ENCODE peak calls at places on chromosomes 7 and 10, in eight cellular contexts. L is H1, C is A549, W is HCT116, Q is GM12878, E is SK-N-SH, P is HepG2, G is K562. H is an unnamed sample.

GRCh38 chr10:75772153-75772887 is 340.9 kb downstream of the LRMDA start:
- DNase-seq in L (no peak), C (no peak), W (no peak), Q (no peak), E (no peak), P (no peak), G (no peak), H (no peak)

GRCh38 chr10:69385454-69386350 is 31.0 kb downstream of the TACR2 start:
- DNase-seq in L (no peak), C (no peak), W (no peak), Q (no peak), E (no peak), P (peak), G (no peak), H (no peak)

GRCh38 chr10:64115913-64116643 is 594.9 kb downstream of the REEP3 start:
- DNase-seq in L (no peak), C (peak), W (no peak), Q (no peak), E (peak), P (no peak), G (peak), H (peak)

GRCh38 chr7:137975768-137976167 is 26.1 kb downstream of the CREB3L2 start:
- DNase-seq in L (no peak), C (no peak), W (no peak), Q (no peak), E (no peak), P (no peak), G (no peak), H (no peak)

GRCh38 chr10:137031-137430 is 1.8 kb downstream of the ZMYND11 start:
- DNase-seq in L (no peak), C (peak), W (peak), Q (no peak), E (peak), P (peak), G (peak), H (peak)

GRCh38 chr7:98831641-98832221 is 38.1 kb downstream of the TMEM130 start:
- DNase-seq in L (no peak), C (no peak), W (no peak), Q (no peak), E (peak), P (peak), G (peak), H (peak)

GRCh38 chr7:155919400-155920067 is 107.3 kb upstream of the SHH start:
- DNase-seq in L (no peak), C (peak), W (no peak), Q (no peak), E (no peak), P (no peak), G (no peak), H (no peak)

GRCh38 chr7:116588641-116589594 is 64.1 kb downstream of the CAV1 start:
- DNase-seq in L (no peak), C (peak), W (peak), Q (no peak), E (peak), P (peak), G (peak), H (peak)

GRCh38 chr10:47206449-47207279 is 93.3 kb upstream of the GDF10 start:
- DNase-seq in L (no peak), C (no peak), W (no peak), Q (no peak), E (no peak), P (no peak), G (no peak), H (no peak)

GRCh38 chr7:40572810-40573470 is 438.1 kb downstream of the SUGCT start:
- DNase-seq in L (no peak), C (no peak), W (no peak), Q (no peak), E (no peak), P (no peak), G (no peak), H (no peak)

GRCh38 chr10:3125527-3126170 is 46.9 kb downstream of the PITRM1 start:
- DNase-seq in L (no peak), C (no peak), W (no peak), Q (no peak), E (no peak), P (no peak), G (no peak), H (no peak)

GRCh38 chr7:139708541-139708940 is 69.3 kb downstream of the HIPK2 start:
- DNase-seq in L (no peak), C (no peak), W (no peak), Q (peak), E (no peak), P (no peak), G (no peak), H (no peak)

GRCh38 chr7:100561491-100562194 is 12.1 kb downstream of the SAP25 start:
- DNase-seq in L (no peak), C (no peak), W (no peak), Q (no peak), E (no peak), P (no peak), G (no peak), H (no peak)

GRCh38 chr7:142385528-142386340 is 127.9 kb upstream of the PRSS58 start:
- DNase-seq in L (no peak), C (peak), W (peak), Q (peak), E (peak), P (peak), G (peak), H (peak)

GRCh38 chr10:114507449-114507848 is 103.1 kb upstream of the AFAP1L2 start:
- DNase-seq in L (no peak), C (no peak), W (no peak), Q (no peak), E (no peak), P (no peak), G (no peak), H (peak)

GRCh38 chr10:12819656-12820055 is 181.9 kb downstream of the CCDC3 start:
- DNase-seq in L (no peak), C (no peak), W (no peak), Q (no peak), E (no peak), P (no peak), G (no peak), H (no peak)

GRCh38 chr10:70399177-70399576 is 4.8 kb upstream of the EIF4EBP2 start:
- DNase-seq in L (no peak), C (no peak), W (no peak), Q (no peak), E (no peak), P (no peak), G (no peak), H (no peak)

GRCh38 chr10:76902949-76903348 is 734.7 kb downstream of the KCNMA1 start:
- DNase-seq in L (peak), C (no peak), W (peak), Q (no peak), E (peak), P (no peak), G (peak), H (no peak)

GRCh38 chr10:102633282-102633681 is 11.0 kb upstream of the TRIM8 start:
- DNase-seq in L (no peak), C (no peak), W (no peak), Q (no peak), E (no peak), P (no peak), G (no peak), H (peak)

GRCh38 chr10:80477813-80478212 is 23.7 kb downstream of the TSPAN14 start:
- DNase-seq in L (no peak), C (peak), W (peak), Q (no peak), E (no peak), P (no peak), G (peak), H (peak)

GRCh38 chr10:61890430-61890829 is 11.1 kb upstream of the ARID5B start:
- DNase-seq in L (no peak), C (no peak), W (no peak), Q (no peak), E (no peak), P (no peak), G (no peak), H (no peak)

GRCh38 chr7:20280475-20281351 is 50.0 kb upstream of the ITGB8 start:
- DNase-seq in L (no peak), C (no peak), W (no peak), Q (no peak), E (peak), P (no peak), G (no peak), H (peak)

GRCh38 chr7:42720871-42721835 is 190.7 kb downstream of the C7orf25 start:
- DNase-seq in L (no peak), C (no peak), W (no peak), Q (no peak), E (no peak), P (no peak), G (no peak), H (no peak)

GRCh38 chr7:123569352-123569999 is 11.9 kb upstream of the NDUFA5 start:
- DNase-seq in L (no peak), C (no peak), W (no peak), Q (no peak), E (no peak), P (no peak), G (no peak), H (peak)

GRCh38 chr10:108090476-108091215 is 926.1 kb upstream of the SORCS1 start:
- DNase-seq in L (no peak), C (no peak), W (no peak), Q (no peak), E (no peak), P (no peak), G (no peak), H (no peak)

GRCh38 chr10:61142987-61143386 is 199.0 kb upstream of the RHOBTB1 start:
- DNase-seq in L (no peak), C (no peak), W (no peak), Q (no peak), E (no peak), P (no peak), G (no peak), H (no peak)

GRCh38 chr7:2018786-2019692 is 213.7 kb downstream of the MAD1L1 start:
- DNase-seq in L (no peak), C (no peak), W (no peak), Q (no peak), E (peak), P (no peak), G (peak), H (peak)

GRCh38 chr10:125144693-125145623 is 15.4 kb downstream of the CTBP2 start:
- DNase-seq in L (no peak), C (peak), W (peak), Q (no peak), E (peak), P (no peak), G (peak), H (no peak)

GRCh38 chr7:3399858-3400257 is 98.8 kb downstream of the SDK1 start:
- DNase-seq in L (peak), C (peak), W (peak), Q (no peak), E (no peak), P (peak), G (no peak), H (peak)

GRCh38 chr10:35572583-35572982 is 32.6 kb upstream of the GJD4 start:
- DNase-seq in L (no peak), C (no peak), W (no peak), Q (no peak), E (no peak), P (no peak), G (no peak), H (no peak)

GRCh38 chr7:23469150-23469960 is 936 bp downstream of the IGF2BP3 start:
- DNase-seq in L (no peak), C (no peak), W (no peak), Q (no peak), E (peak), P (no peak), G (peak), H (peak)

GRCh38 chr10:101140084-101140949 is 9.2 kb downstream of the TLX1 start:
- DNase-seq in L (no peak), C (no peak), W (no peak), Q (no peak), E (peak), P (no peak), G (no peak), H (no peak)

GRCh38 chr7:48097511-48098231 is 8.6 kb downstream of the UPP1 start:
- DNase-seq in L (no peak), C (no peak), W (no peak), Q (no peak), E (no peak), P (no peak), G (no peak), H (peak)

GRCh38 chr7:11458736-11459483 is 373.1 kb downstream of the THSD7A start:
- DNase-seq in L (no peak), C (peak), W (no peak), Q (no peak), E (no peak), P (no peak), G (no peak), H (peak)

GRCh38 chr7:11452491-11452890 is 379.5 kb downstream of the THSD7A start:
- DNase-seq in L (no peak), C (no peak), W (no peak), Q (no peak), E (no peak), P (no peak), G (no peak), H (no peak)

GRCh38 chr7:11457419-11457818 is 374.6 kb downstream of the THSD7A start:
- DNase-seq in L (no peak), C (no peak), W (no peak), Q (no peak), E (peak), P (no peak), G (no peak), H (no peak)

GRCh38 chr7:11461999-11462398 is 370.0 kb downstream of the THSD7A start:
- DNase-seq in L (no peak), C (no peak), W (no peak), Q (no peak), E (no peak), P (no peak), G (no peak), H (no peak)

DNA sequence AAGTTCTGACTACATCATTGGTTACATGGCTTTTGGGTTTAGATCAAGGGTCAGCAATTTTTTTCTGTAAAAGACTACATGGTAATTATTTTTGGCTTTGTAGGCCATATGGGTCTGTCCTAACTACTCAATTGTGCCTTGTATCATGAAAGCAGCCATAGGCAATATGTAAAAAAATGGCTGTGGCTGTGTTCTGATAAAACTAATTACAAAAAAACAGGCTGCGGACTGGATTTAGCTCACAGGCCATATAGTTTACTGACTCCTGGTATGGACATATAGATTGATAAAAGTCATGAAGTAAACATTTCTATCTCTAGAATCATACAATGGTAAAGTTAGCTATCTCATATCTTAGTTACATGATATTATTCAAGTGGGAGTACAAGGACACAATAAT is 375.4 kb downstream of the THSD7A start:
- DNase-seq in L (no peak), C (no peak), W (no peak), Q (no peak), E (no peak), P (no peak), G (no peak), H (no peak)
- TF ChIP-seq MAX in L (no peak), C (no peak), W (no peak), Q (no peak), E (no peak), P (no peak), G (no peak), H (no peak)

DNA sequence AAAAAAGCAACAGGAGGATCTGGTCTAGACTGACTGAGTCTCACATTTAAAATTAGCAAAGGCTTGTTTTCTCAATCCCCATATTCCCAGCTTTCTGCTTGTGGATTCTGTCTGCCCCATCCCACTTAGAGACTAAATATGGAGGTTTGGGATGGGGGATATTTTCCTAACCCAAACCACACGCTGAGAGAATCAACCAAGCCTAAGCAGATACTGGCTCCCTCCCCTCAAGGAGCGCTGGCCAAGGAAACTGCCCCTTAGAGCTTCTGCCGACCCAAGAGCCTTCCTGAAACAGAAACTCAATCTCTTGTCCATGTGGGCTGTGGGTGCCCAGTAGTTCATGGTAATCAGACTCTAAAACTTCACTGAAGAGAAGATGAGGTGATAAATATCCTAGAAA is 3.9 kb downstream of the FFAR4 start:
- DNase-seq in L (no peak), C (no peak), W (no peak), Q (no peak), E (no peak), P (no peak), G (no peak), H (no peak)
- H3K4me2 ChIP-seq in L (no peak), C (no peak), W (no peak), Q (no peak), E (no peak), P (no peak), G (no peak), H (no peak)

GRCh38 chr7:78438433-78438832 is 639.9 kb downstream of the PHTF2 start:
- DNase-seq in L (no peak), C (no peak), W (no peak), Q (no peak), E (no peak), P (no peak), G (no peak), H (no peak)

GRCh38 chr7:78435355-78435754 is 636.8 kb downstream of the PHTF2 start:
- DNase-seq in L (no peak), C (no peak), W (no peak), Q (no peak), E (no peak), P (no peak), G (no peak), H (no peak)

GRCh38 chr7:78433421-78433820 is 634.8 kb downstream of the PHTF2 start:
- DNase-seq in L (no peak), C (no peak), W (no peak), Q (no peak), E (no peak), P (no peak), G (no peak), H (no peak)

GRCh38 chr7:78434281-78434680 is 635.7 kb downstream of the PHTF2 start:
- DNase-seq in L (no peak), C (no peak), W (no peak), Q (no peak), E (no peak), P (no peak), G (no peak), H (no peak)

GRCh38 chr7:78437118-78437517 is 638.5 kb downstream of the PHTF2 start:
- DNase-seq in L (no peak), C (no peak), W (no peak), Q (no peak), E (no peak), P (peak), G (no peak), H (no peak)
- TF ChIP-seq MAX in L (no peak), C (no peak), W (no peak), Q (no peak), E (peak), P (no peak), G (no peak), H (no peak)

GRCh38 chr10:116707981-116708380 is 34.4 kb downstream of the HSPA12A start:
- DNase-seq in L (no peak), C (no peak), W (no peak), Q (no peak), E (no peak), P (no peak), G (no peak), H (no peak)
- H3K4me2 ChIP-seq in L (no peak), C (no peak), W (no peak), Q (no peak), E (no peak), P (no peak), G (no peak), H (no peak)

H was measured in endothelial cell of umbilical vein.